ENCODE peak calls at places on chromosomes 16 and 17, in four cellular contexts. One of them, this sample, is unnamed.

GRCh38 chr17:67386965-67387551 is 10.0 kb downstream of the PITPNC1 start:
- DNase-seq in WERI-Rb-1: peak
- DNase-seq in endothelial cell of umbilical vein: peak
- DNase-seq in GM10248: no peak
- DNase-seq in this sample: peak

GRCh38 chr16:23907457-23907902 is 71.7 kb downstream of the PRKCB start:
- DNase-seq in WERI-Rb-1: no peak
- DNase-seq in GM10248: no peak
- DNase-seq in endothelial cell of umbilical vein: no peak
- DNase-seq in this sample: no peak

GRCh38 chr16:28495098-28495793 is 803 bp downstream of the APOBR start:
- DNase-seq in GM10248: no peak
- DNase-seq in WERI-Rb-1: no peak
- DNase-seq in endothelial cell of umbilical vein: no peak
- DNase-seq in this sample: no peak

GRCh38 chr17:61427567-61427966 is 24.7 kb upstream of the TBX4 start:
- DNase-seq in WERI-Rb-1: no peak
- DNase-seq in GM10248: no peak
- DNase-seq in endothelial cell of umbilical vein: no peak
- DNase-seq in this sample: no peak

GRCh38 chr17:14808425-14808824 is 456.7 kb downstream of the PMP22 start:
- DNase-seq in GM10248: no peak
- DNase-seq in endothelial cell of umbilical vein: no peak
- DNase-seq in WERI-Rb-1: no peak
- DNase-seq in this sample: no peak

GRCh38 chr16:71792176-71792575 is 16.5 kb downstream of the AP1G1 start:
- DNase-seq in endothelial cell of umbilical vein: no peak
- DNase-seq in GM10248: no peak
- DNase-seq in WERI-Rb-1: no peak
- DNase-seq in this sample: no peak

GRCh38 chr17:27352481-27353460 is 58.9 kb downstream of the WSB1 start:
- DNase-seq in WERI-Rb-1: no peak
- DNase-seq in endothelial cell of umbilical vein: peak
- DNase-seq in GM10248: no peak
- DNase-seq in this sample: no peak

GRCh38 chr17:82272495-82273326 is 789 bp downstream of the CSNK1D start:
- DNase-seq in WERI-Rb-1: peak
- DNase-seq in endothelial cell of umbilical vein: no peak
- DNase-seq in GM10248: peak
- DNase-seq in this sample: peak

GRCh38 chr16:15988268-15989013 is 39.0 kb downstream of the ABCC1 start:
- DNase-seq in GM10248: no peak
- DNase-seq in WERI-Rb-1: no peak
- DNase-seq in endothelial cell of umbilical vein: peak
- DNase-seq in this sample: no peak

GRCh38 chr17:34717092-34717491 is 137.7 kb downstream of the TMEM132E start:
- DNase-seq in endothelial cell of umbilical vein: no peak
- DNase-seq in GM10248: no peak
- DNase-seq in WERI-Rb-1: no peak
- DNase-seq in this sample: no peak

GRCh38 chr17:42704495-42705494 is 22.5 kb downstream of the CNTNAP1 start:
- DNase-seq in WERI-Rb-1: no peak
- DNase-seq in GM10248: peak
- DNase-seq in endothelial cell of umbilical vein: no peak
- DNase-seq in this sample: no peak

GRCh38 chr17:4477286-4477791 is 21.3 kb upstream of the SPNS2 start:
- DNase-seq in endothelial cell of umbilical vein: no peak
- DNase-seq in GM10248: no peak
- DNase-seq in WERI-Rb-1: no peak
- DNase-seq in this sample: no peak

GRCh38 chr17:73342549-73343167 is 30.9 kb upstream of the CDC42EP4 start:
- DNase-seq in endothelial cell of umbilical vein: no peak
- DNase-seq in WERI-Rb-1: peak
- DNase-seq in GM10248: no peak
- DNase-seq in this sample: no peak

GRCh38 chr17:41797377-41797776 is 10.9 kb upstream of the JUP start:
- DNase-seq in WERI-Rb-1: no peak
- DNase-seq in GM10248: no peak
- DNase-seq in endothelial cell of umbilical vein: no peak
- DNase-seq in this sample: no peak

GRCh38 chr16:27199235-27199586 is 4.1 kb upstream of the KDM8 start:
- DNase-seq in endothelial cell of umbilical vein: no peak
- DNase-seq in WERI-Rb-1: no peak
- DNase-seq in GM10248: no peak
- DNase-seq in this sample: no peak

GRCh38 chr17:11986179-11986938 is 10.9 kb downstream of the ZNF18 start:
- DNase-seq in GM10248: no peak
- DNase-seq in WERI-Rb-1: no peak
- DNase-seq in endothelial cell of umbilical vein: no peak
- DNase-seq in this sample: no peak

GRCh38 chr17:67438669-67439068 is 61.6 kb downstream of the PITPNC1 start:
- DNase-seq in endothelial cell of umbilical vein: no peak
- DNase-seq in WERI-Rb-1: no peak
- DNase-seq in GM10248: no peak
- DNase-seq in this sample: no peak

GRCh38 chr17:75695141-75695829 is 26.0 kb upstream of the ITGB4 start:
- DNase-seq in WERI-Rb-1: no peak
- DNase-seq in endothelial cell of umbilical vein: no peak
- DNase-seq in GM10248: no peak
- DNase-seq in this sample: no peak
- TF ChIP-seq CTCF in WERI-Rb-1: no peak
- TF ChIP-seq CTCF in endothelial cell of umbilical vein: no peak
- TF ChIP-seq CTCF in GM10248: no peak
- TF ChIP-seq CTCF in this sample: no peak

GRCh38 chr17:44832821-44833220 is 2.7 kb upstream of the GJC1 start:
- DNase-seq in WERI-Rb-1: no peak
- DNase-seq in GM10248: no peak
- DNase-seq in endothelial cell of umbilical vein: no peak
- DNase-seq in this sample: no peak
- TF ChIP-seq CTCF in WERI-Rb-1: no peak
- TF ChIP-seq CTCF in GM10248: no peak
- TF ChIP-seq CTCF in endothelial cell of umbilical vein: no peak
- TF ChIP-seq CTCF in this sample: no peak

GRCh38 chr16:86018487-86018886 is 119.5 kb downstream of the IRF8 start:
- DNase-seq in GM10248: peak
- DNase-seq in WERI-Rb-1: no peak
- DNase-seq in endothelial cell of umbilical vein: no peak
- DNase-seq in this sample: no peak

GRCh38 chr16:86022381-86022960 is 123.5 kb downstream of the IRF8 start:
- DNase-seq in GM10248: no peak
- DNase-seq in endothelial cell of umbilical vein: no peak
- DNase-seq in WERI-Rb-1: peak
- DNase-seq in this sample: no peak

GRCh38 chr16:86020971-86021370 is 122.0 kb downstream of the IRF8 start:
- DNase-seq in GM10248: no peak
- DNase-seq in endothelial cell of umbilical vein: no peak
- DNase-seq in WERI-Rb-1: peak
- DNase-seq in this sample: no peak

GRCh38 chr16:86016201-86016965 is 117.4 kb downstream of the IRF8 start:
- DNase-seq in WERI-Rb-1: peak
- DNase-seq in endothelial cell of umbilical vein: peak
- DNase-seq in GM10248: peak
- DNase-seq in this sample: no peak

GRCh38 chr16:86019446-86020047 is 120.6 kb downstream of the IRF8 start:
- DNase-seq in GM10248: no peak
- DNase-seq in WERI-Rb-1: peak
- DNase-seq in endothelial cell of umbilical vein: no peak
- DNase-seq in this sample: no peak
- TF ChIP-seq CTCF in GM10248: no peak
- TF ChIP-seq CTCF in WERI-Rb-1: peak
- TF ChIP-seq CTCF in endothelial cell of umbilical vein: peak
- TF ChIP-seq CTCF in this sample: peak

GRCh38 chr16:11740567-11740966 is 2.1 kb downstream of the TXNDC11 start:
- DNase-seq in WERI-Rb-1: no peak
- DNase-seq in endothelial cell of umbilical vein: no peak
- DNase-seq in GM10248: no peak
- DNase-seq in this sample: no peak

GRCh38 chr16:11742041-11742535 is 569 bp downstream of the TXNDC11 start:
- DNase-seq in GM10248: peak
- DNase-seq in endothelial cell of umbilical vein: peak
- DNase-seq in WERI-Rb-1: peak
- DNase-seq in this sample: peak

GRCh38 chr16:11742536-11743307 is at the start of gene TXNDC11:
- DNase-seq in endothelial cell of umbilical vein: peak
- DNase-seq in GM10248: peak
- DNase-seq in WERI-Rb-1: peak
- DNase-seq in this sample: peak

GRCh38 chr16:11744075-11744470 is 1.4 kb upstream of the TXNDC11 start:
- DNase-seq in GM10248: no peak
- DNase-seq in WERI-Rb-1: peak
- DNase-seq in endothelial cell of umbilical vein: no peak
- DNase-seq in this sample: peak

GRCh38 chr16:11743308-11744074 is 834 bp upstream of the TXNDC11 start:
- DNase-seq in WERI-Rb-1: no peak
- DNase-seq in GM10248: peak
- DNase-seq in endothelial cell of umbilical vein: peak
- DNase-seq in this sample: peak
- TF ChIP-seq CTCF in WERI-Rb-1: no peak
- TF ChIP-seq CTCF in GM10248: no peak
- TF ChIP-seq CTCF in endothelial cell of umbilical vein: no peak
- TF ChIP-seq CTCF in this sample: no peak

GRCh38 chr17:65554568-65555223 is 6.8 kb downstream of the AXIN2 start:
- DNase-seq in WERI-Rb-1: no peak
- DNase-seq in GM10248: no peak
- DNase-seq in endothelial cell of umbilical vein: no peak
- DNase-seq in this sample: no peak
- TF ChIP-seq CTCF in WERI-Rb-1: no peak
- TF ChIP-seq CTCF in GM10248: no peak
- TF ChIP-seq CTCF in endothelial cell of umbilical vein: peak
- TF ChIP-seq CTCF in this sample: no peak

GRCh38 chr16:88697831-88698693 is 8.1 kb downstream of the RNF166 start:
- DNase-seq in WERI-Rb-1: peak
- DNase-seq in GM10248: no peak
- DNase-seq in endothelial cell of umbilical vein: no peak
- DNase-seq in this sample: no peak
- TF ChIP-seq CTCF in WERI-Rb-1: peak
- TF ChIP-seq CTCF in GM10248: peak
- TF ChIP-seq CTCF in endothelial cell of umbilical vein: peak
- TF ChIP-seq CTCF in this sample: no peak

GRCh38 chr16:67977005-67977404 is 3.3 kb downstream of the DPEP3 start:
- DNase-seq in GM10248: no peak
- DNase-seq in WERI-Rb-1: no peak
- DNase-seq in endothelial cell of umbilical vein: no peak
- DNase-seq in this sample: no peak

GRCh38 chr16:67976205-67976604 is 4.1 kb downstream of the DPEP3 start:
- DNase-seq in endothelial cell of umbilical vein: no peak
- DNase-seq in GM10248: no peak
- DNase-seq in WERI-Rb-1: peak
- DNase-seq in this sample: no peak

GRCh38 chr16:67982011-67982696 is 1.9 kb upstream of the DPEP3 start:
- DNase-seq in GM10248: no peak
- DNase-seq in endothelial cell of umbilical vein: no peak
- DNase-seq in WERI-Rb-1: no peak
- DNase-seq in this sample: no peak

GRCh38 chr16:67977469-67978227 is 2.7 kb downstream of the DPEP3 start:
- DNase-seq in GM10248: no peak
- DNase-seq in WERI-Rb-1: no peak
- DNase-seq in endothelial cell of umbilical vein: no peak
- DNase-seq in this sample: no peak

DNA sequence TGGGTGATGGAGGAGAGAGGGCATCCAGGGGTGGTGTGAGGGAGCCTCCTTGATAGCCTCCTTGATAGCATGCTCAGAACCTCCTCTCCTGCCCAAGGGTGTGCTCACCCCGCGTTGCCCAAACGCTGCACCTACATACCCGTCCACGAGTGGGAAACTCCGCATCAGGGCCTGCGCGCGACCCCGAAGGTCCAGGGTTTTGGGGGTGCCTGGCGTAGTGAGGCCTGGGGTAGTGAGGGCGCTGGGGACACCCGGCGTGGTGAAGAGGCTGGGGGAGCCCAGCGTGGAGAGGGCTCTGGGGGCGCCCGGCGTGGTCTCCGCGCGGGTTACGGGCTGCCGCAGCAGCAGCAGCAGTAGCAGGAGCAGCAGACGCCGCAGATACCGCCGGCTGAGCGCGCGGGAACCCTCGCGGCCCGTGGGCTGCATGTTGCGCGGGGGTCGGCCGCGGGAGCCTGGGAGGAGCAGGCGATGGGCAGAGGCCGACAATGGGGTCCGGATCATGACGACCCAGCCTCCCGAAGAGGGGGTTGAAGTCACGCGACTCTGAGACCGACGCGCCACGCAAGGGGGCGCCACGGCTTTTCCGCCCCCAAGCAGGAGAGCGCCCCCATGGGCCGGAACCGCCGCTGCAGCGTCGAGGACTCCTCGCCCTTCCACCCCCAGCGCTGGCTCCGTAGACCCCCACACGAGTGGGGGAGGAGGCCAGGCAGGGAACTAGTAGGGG is at the start of gene DPEP3:
- DNase-seq in GM10248: no peak
- DNase-seq in WERI-Rb-1: no peak
- DNase-seq in endothelial cell of umbilical vein: no peak
- DNase-seq in this sample: no peak
- TF ChIP-seq CTCF in GM10248: peak
- TF ChIP-seq CTCF in WERI-Rb-1: no peak
- TF ChIP-seq CTCF in endothelial cell of umbilical vein: peak
- TF ChIP-seq CTCF in this sample: peak

DNA sequence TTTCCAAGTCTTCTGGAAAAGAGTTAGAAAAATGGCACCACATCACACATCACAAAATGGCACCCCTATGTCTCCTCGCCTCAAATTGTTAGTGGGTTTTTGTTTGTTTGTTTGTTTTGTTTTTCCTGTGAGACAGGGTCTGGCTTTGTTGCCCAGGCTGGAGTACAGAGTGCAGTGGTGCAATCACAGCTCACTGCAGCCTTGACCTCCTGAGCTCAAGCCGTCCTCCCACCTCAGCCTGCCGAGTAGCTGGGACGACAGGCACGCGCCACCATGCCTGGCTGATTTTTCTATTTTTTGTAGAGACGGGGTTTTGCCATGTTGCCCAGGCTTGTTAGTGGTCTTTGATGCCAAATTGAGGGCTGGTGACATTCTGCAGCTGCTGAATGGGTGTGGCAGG is 3.8 kb upstream of the CRISPLD2 start:
- DNase-seq in WERI-Rb-1: no peak
- DNase-seq in GM10248: no peak
- DNase-seq in endothelial cell of umbilical vein: no peak
- DNase-seq in this sample: no peak
- TF ChIP-seq CTCF in WERI-Rb-1: no peak
- TF ChIP-seq CTCF in GM10248: no peak
- TF ChIP-seq CTCF in endothelial cell of umbilical vein: no peak
- TF ChIP-seq CTCF in this sample: no peak

GRCh38 chr16:9012330-9012729 is 48.6 kb upstream of the USP7 start:
- DNase-seq in WERI-Rb-1: no peak
- DNase-seq in GM10248: no peak
- DNase-seq in endothelial cell of umbilical vein: no peak
- DNase-seq in this sample: no peak

GRCh38 chr16:9013508-9013864 is 49.8 kb upstream of the USP7 start:
- DNase-seq in GM10248: no peak
- DNase-seq in WERI-Rb-1: no peak
- DNase-seq in endothelial cell of umbilical vein: no peak
- DNase-seq in this sample: no peak

GRCh38 chr16:9015489-9015888 is 51.8 kb upstream of the USP7 start:
- DNase-seq in endothelial cell of umbilical vein: no peak
- DNase-seq in WERI-Rb-1: no peak
- DNase-seq in GM10248: no peak
- DNase-seq in this sample: no peak

GRCh38 chr16:9012848-9013507 is 49.3 kb upstream of the USP7 start:
- DNase-seq in WERI-Rb-1: peak
- DNase-seq in GM10248: peak
- DNase-seq in endothelial cell of umbilical vein: peak
- DNase-seq in this sample: no peak

GRCh38 chr16:9014389-9014788 is 50.7 kb upstream of the USP7 start:
- DNase-seq in WERI-Rb-1: no peak
- DNase-seq in endothelial cell of umbilical vein: no peak
- DNase-seq in GM10248: no peak
- DNase-seq in this sample: no peak
- TF ChIP-seq CTCF in WERI-Rb-1: no peak
- TF ChIP-seq CTCF in endothelial cell of umbilical vein: no peak
- TF ChIP-seq CTCF in GM10248: no peak
- TF ChIP-seq CTCF in this sample: no peak